ENCODE peak calls at places on chromosomes 13 and 19, in seven cellular contexts. F, R, U, Z, B, Y and H are unnamed samples. For H3K4me1, the result is how much of the 10 kb centered on the place peaks cover.

GRCh38 chr19:48644839-48645651 is 942 bp downstream of the CA11 start:
- DNase-seq in R (peak), B (peak), U (peak), Z (peak), F (peak), Y (peak), H (peak)

GRCh38 chr13:82187227-82187626 is 1695.0 kb downstream of the SLITRK1 start:
- DNase-seq in F (no peak), Y (no peak), Z (no peak), U (no peak), R (no peak), B (no peak), H (no peak)

GRCh38 chr13:44874176-44874575 is 115.1 kb downstream of the NUFIP1 start:
- DNase-seq in Y (no peak), U (no peak), F (no peak), B (no peak), R (no peak), Z (no peak), H (no peak)

GRCh38 chr19:52170863-52171320 is 529 bp downstream of the ZNF836 start:
- DNase-seq in R (peak), F (no peak), B (no peak), Z (peak), Y (no peak), U (peak), H (peak)

GRCh38 chr13:99756281-99756680 is 215.3 kb downstream of the ZIC5 start:
- DNase-seq in Y (no peak), R (no peak), U (no peak), F (no peak), B (no peak), Z (no peak), H (no peak)

GRCh38 chr13:27304611-27305010 is 34.0 kb downstream of the RASL11A start:
- DNase-seq in Z (no peak), Y (no peak), U (no peak), B (no peak), R (no peak), F (no peak), H (no peak)

GRCh38 chr13:30957258-30957943 is 24.9 kb downstream of the TEX26 start:
- DNase-seq in Y (no peak), Z (no peak), F (no peak), B (no peak), R (no peak), U (no peak), H (no peak)

GRCh38 chr19:33465834-33466233 is 55.8 kb downstream of the PEPD start:
- DNase-seq in Y (no peak), Z (no peak), U (no peak), F (no peak), R (no peak), B (no peak), H (no peak)

GRCh38 chr19:45499196-45500180 is 1.2 kb downstream of the PPM1N start:
- DNase-seq in F (no peak), R (peak), U (peak), B (no peak), Y (peak), Z (peak), H (peak)

GRCh38 chr13:99721606-99722384 is 220.5 kb downstream of the TM9SF2 start:
- DNase-seq in U (peak), R (no peak), Z (no peak), Y (peak), F (no peak), B (no peak), H (no peak)

GRCh38 chr13:113742000-113742441 is 17.0 kb upstream of the TMEM255B start:
- DNase-seq in Y (no peak), B (no peak), U (peak), F (peak), Z (peak), R (peak), H (peak)

GRCh38 chr19:58557253-58558065 is 952 bp downstream of the UBE2M start:
- DNase-seq in B (no peak), Y (no peak), R (no peak), Z (no peak), U (no peak), F (no peak), H (no peak)

GRCh38 chr19:33052352-33052972 is 12.2 kb downstream of the RHPN2 start:
- DNase-seq in U (no peak), Z (no peak), F (peak), R (peak), Y (no peak), B (no peak), H (no peak)

GRCh38 chr13:92804346-92804745 is 422.3 kb upstream of the GPC6 start:
- DNase-seq in Y (no peak), Z (no peak), R (no peak), U (no peak), B (no peak), F (peak), H (no peak)

GRCh38 chr19:58170860-58171259 is 12.0 kb upstream of the ZNF274 start:
- DNase-seq in R (no peak), F (peak), B (no peak), U (no peak), Z (no peak), Y (no peak), H (no peak)

GRCh38 chr13:40508112-40508511 is 158.3 kb downstream of the FOXO1 start:
- DNase-seq in B (no peak), R (no peak), Y (no peak), Z (no peak), F (peak), U (no peak), H (no peak)

GRCh38 chr13:28753208-28753892 is 34.6 kb upstream of the SLC46A3 start:
- DNase-seq in B (peak), Z (no peak), R (peak), Y (no peak), F (peak), U (no peak), H (peak)

GRCh38 chr13:29515372-29515771 is 80.1 kb downstream of the SLC7A1 start:
- DNase-seq in B (no peak), Z (no peak), R (no peak), F (no peak), Y (no peak), U (no peak), H (no peak)

GRCh38 chr19:44851427-44851826 is 5.3 kb downstream of the NECTIN2 start:
- DNase-seq in B (no peak), U (no peak), R (no peak), F (no peak), Y (no peak), Z (no peak), H (no peak)

GRCh38 chr19:18637644-18638630 is 1.1 kb downstream of the KLHL26 start:
- DNase-seq in Z (no peak), Y (no peak), B (peak), R (no peak), U (no peak), F (no peak), H (peak)

GRCh38 chr13:20045946-20046548 is 87.5 kb downstream of the ZMYM2 start:
- DNase-seq in Y (no peak), B (no peak), F (no peak), Z (no peak), R (no peak), U (no peak), H (no peak)

GRCh38 chr19:39007096-39007495 is 25.3 kb downstream of the FBXO27 start:
- DNase-seq in F (no peak), R (no peak), Y (no peak), Z (no peak), B (no peak), U (no peak), H (no peak)

GRCh38 chr19:7859766-7860165 is 14.4 kb downstream of the PRR36 start:
- DNase-seq in Z (peak), R (no peak), Y (no peak), F (no peak), U (no peak), B (no peak), H (no peak)

GRCh38 chr19:1905863-1906375 is 720 bp downstream of the ADAT3 start:
- DNase-seq in R (no peak), Y (no peak), B (no peak), Z (no peak), U (no peak), F (no peak), H (no peak)

GRCh38 chr19:1904385-1905070 is 671 bp upstream of the ADAT3 start:
- DNase-seq in B (peak), Y (peak), U (peak), Z (no peak), R (peak), F (peak), H (peak)

GRCh38 chr19:1906985-1907562 is 1.9 kb downstream of the ADAT3 start:
- DNase-seq in Y (no peak), U (no peak), Z (no peak), F (no peak), B (no peak), R (no peak), H (no peak)

GRCh38 chr19:1905071-1905862 is at the start of the genes ADAT3 and SCAMP4:
- DNase-seq in Y (peak), R (peak), U (peak), F (peak), B (peak), Z (peak), H (peak)

DNA sequence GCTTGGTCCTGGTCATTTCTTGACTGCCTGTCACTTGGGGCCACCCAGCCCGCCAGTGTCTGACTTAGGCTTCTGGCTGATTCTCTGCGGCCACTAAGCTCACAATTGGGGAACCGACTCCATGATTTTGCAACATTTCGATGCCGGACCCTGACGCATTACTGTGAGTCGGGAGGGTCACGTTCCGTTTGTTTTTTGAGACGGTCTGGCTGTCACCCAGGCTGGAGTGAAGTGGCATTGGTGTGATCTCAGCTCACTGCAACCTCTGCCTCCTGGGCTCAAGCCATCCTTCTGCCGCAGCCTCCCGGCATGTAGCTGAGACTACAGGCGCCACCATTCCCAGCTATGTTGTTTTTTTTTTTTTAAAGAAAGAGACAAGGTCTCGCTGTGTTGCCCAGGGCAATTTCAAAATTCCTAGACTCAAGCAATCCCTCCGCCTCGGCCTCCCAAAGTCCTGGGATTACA is 3.2 kb upstream of the ADAT3 start:
- DNase-seq in U (no peak), Y (no peak), B (no peak), R (no peak), F (no peak), Z (no peak), H (no peak)
- H3K27ac ChIP-seq in U (no peak), Y (no peak), B (no peak), R (no peak), F (no peak), Z (peak), H (no peak)

GRCh38 chr19:5957132-5957531 is 20.8 kb downstream of the RANBP3 start:
- DNase-seq in U (no peak), Z (no peak), R (no peak), B (no peak), F (no peak), Y (no peak), H (no peak)

GRCh38 chr19:5960005-5961001 is 17.6 kb downstream of the RANBP3 start:
- DNase-seq in Z (no peak), R (no peak), U (no peak), B (no peak), F (no peak), Y (no peak), H (no peak)

GRCh38 chr19:5959260-5960004 is 18.5 kb downstream of the RANBP3 start:
- DNase-seq in B (no peak), F (no peak), R (no peak), Y (no peak), U (no peak), Z (no peak), H (no peak)

GRCh38 chr19:5958074-5958850 is 19.7 kb downstream of the RANBP3 start:
- DNase-seq in Y (no peak), F (no peak), U (no peak), Z (no peak), B (no peak), R (no peak), H (no peak)

GRCh38 chr19:5958851-5959122 is 19.2 kb downstream of the RANBP3 start:
- DNase-seq in F (no peak), Z (no peak), R (no peak), Y (no peak), B (no peak), U (no peak), H (no peak)
- H3K4me1 ChIP-seq in F (under half), Z (half or more), R (under half), Y (under half), B (under half), U (under half), H (under half)

GRCh38 chr13:110552767-110553166 is 8.8 kb downstream of the RAB20 start:
- DNase-seq in U (no peak), Y (no peak), B (no peak), R (no peak), F (no peak), Z (no peak), H (no peak)

GRCh38 chr13:110549795-110550160 is 11.7 kb downstream of the RAB20 start:
- DNase-seq in Z (peak), R (no peak), Y (no peak), B (no peak), U (no peak), F (no peak), H (no peak)

GRCh38 chr13:110553417-110553816 is 8.1 kb downstream of the RAB20 start:
- DNase-seq in Z (no peak), F (no peak), Y (no peak), U (no peak), B (no peak), R (no peak), H (no peak)

GRCh38 chr13:110548891-110549794 is 12.4 kb downstream of the RAB20 start:
- DNase-seq in Z (peak), F (no peak), U (no peak), R (no peak), B (no peak), Y (no peak), H (no peak)

DNA sequence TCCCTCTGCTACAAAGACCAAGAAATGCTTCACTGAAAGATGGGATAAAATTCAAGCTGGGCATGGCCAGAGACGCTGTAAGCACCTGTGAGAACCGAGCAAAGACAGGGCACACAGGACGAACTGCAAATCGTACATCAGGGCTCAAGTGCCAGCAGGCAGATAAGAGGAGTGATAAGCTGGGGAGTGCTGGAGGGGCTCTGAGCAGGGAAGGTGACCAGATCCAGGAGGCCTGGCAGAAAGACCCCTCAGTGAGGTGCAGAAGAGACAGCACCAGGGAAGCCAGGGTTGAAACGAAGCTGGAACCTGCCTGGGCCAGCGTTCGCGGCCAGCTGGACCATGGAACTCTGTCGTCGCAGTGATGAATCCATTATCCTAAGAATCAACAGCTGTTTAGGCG is 10.2 kb downstream of the RAB20 start:
- DNase-seq in F (no peak), Z (no peak), B (no peak), Y (no peak), R (no peak), U (no peak), H (no peak)
- H3K27ac ChIP-seq in F (no peak), Z (peak), B (no peak), Y (no peak), R (no peak), U (no peak), H (no peak)

DNA sequence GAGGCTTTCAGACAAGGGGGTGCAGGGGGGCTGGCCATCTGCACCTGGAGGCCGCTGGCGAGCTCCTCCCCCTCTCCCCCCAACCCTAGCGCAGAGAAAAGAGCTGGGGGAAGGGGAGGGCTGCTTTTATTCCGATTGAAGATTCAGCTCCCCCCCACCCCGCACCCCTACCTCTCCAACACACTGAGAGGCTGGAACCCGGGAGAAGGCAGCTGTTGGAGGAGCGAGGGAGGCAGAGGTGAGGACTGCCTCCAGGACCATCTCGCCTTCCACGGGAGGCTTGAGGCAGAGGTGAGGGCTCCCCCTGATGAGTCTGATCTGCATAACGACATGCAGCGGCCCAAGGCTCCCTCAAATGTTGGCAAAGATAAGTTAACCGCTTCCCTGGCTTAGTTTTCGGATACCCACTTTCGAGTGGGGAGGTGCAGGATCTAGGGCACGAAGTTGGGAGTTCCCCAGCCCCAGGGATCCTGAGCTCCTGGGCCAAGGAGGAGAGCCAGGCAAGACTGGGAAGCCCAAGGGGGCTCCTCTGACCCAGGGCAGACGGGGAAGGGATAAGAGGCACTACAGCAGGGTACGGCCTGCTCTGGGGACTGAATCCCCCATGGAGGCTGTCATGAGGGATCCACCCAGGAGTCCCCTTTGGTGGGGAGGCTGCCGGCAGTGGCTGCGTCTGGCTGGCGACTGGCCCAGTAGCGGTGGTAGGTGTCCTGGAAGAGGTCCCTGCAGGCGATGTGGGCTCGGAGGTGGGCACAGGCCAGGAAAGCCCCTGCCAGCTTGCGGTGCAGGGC is 1.2 kb upstream of the NUMBL start:
- DNase-seq in U (peak), B (no peak), Z (no peak), F (no peak), R (peak), Y (no peak), H (peak)
- H3K4me1 ChIP-seq in U (under half), B (under half), Z (under half), F (under half), R (under half), Y (under half), H (under half)

GRCh38 chr19:870963-871401 is 11.5 kb downstream of the CFD start:
- DNase-seq in B (no peak), Z (no peak), F (no peak), R (peak), U (no peak), Y (no peak), H (peak)

GRCh38 chr19:873084-874019 is 13.9 kb downstream of the CFD start:
- DNase-seq in Z (peak), Y (no peak), B (no peak), U (peak), R (peak), F (peak), H (peak)

GRCh38 chr19:870314-870713 is 10.8 kb downstream of the CFD start:
- DNase-seq in Y (no peak), R (no peak), B (no peak), Z (no peak), F (no peak), U (no peak), H (no peak)

GRCh38 chr19:871446-872265 is 12.2 kb downstream of the CFD start:
- DNase-seq in Y (no peak), R (no peak), F (no peak), B (no peak), Z (no peak), U (peak), H (peak)

DNA sequence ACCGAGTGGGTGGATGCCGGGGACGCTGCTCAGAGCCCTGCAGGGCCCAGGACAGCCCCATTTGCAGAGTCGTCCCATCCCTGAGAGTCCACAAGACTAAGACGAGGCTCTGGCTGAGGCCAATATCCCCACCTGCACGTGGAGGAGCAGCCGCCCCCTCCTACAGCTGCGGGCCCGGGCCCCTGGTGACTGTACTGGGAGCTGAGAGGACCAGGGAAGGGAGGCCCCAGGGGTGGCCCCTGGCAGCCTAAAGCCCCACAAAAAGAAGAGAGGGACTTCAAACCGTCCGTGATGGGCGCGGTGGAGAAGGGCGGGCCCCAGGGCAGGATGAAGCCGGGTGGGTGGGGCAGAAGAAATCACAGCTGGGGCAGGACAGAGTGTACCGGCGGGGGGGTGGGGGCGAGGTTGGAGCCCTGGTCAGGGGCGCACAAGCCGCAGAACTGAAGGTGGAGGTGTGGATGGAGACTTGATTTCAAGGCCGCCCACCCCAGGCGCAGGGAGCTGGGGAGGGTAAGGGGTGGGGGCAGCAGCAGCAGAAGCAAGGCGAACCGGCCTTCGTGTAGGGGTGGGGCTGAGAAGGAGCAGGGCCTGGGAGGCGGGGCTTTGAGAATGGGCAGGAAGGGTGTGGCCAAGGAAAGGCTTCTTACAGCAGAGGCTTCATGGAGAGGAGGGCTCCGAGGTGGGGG is 12.9 kb downstream of the CFD start:
- DNase-seq in R (peak), Z (peak), U (peak), B (no peak), Y (no peak), F (peak), H (peak)
- H3K27ac ChIP-seq in R (peak), Z (peak), U (peak), B (peak), Y (peak), F (no peak), H (peak)

GRCh38 chr19:12611361-12611699 is 610 bp downstream of the ZNF791 start:
- DNase-seq in Z (peak), F (peak), U (peak), B (peak), R (peak), Y (peak), H (peak)
- H3K4me1 ChIP-seq in Z (under half), F (under half), U (under half), B (under half), R (under half), Y (under half), H (under half)

GRCh38 chr19:5691205-5691929 is 1.3 kb downstream of the RPL36 start:
- DNase-seq in F (peak), R (peak), Z (peak), U (peak), Y (no peak), B (peak), H (peak)
- H3K27ac ChIP-seq in F (peak), R (peak), Z (peak), U (no peak), Y (no peak), B (peak), H (no peak)